ENCODE peak calls at places on chromosomes 7 and 10, in nine cellular contexts. Y, F, A, G, R, Z, X, W and K are unnamed samples. For H3K4me1, the result is how much of the 10 kb centered on the place peaks cover.

GRCh38 chr10:16652154-16652553 is 130.5 kb upstream of the C1QL3 start:
- DNase-seq in F (no peak), Z (no peak), R (no peak), A (no peak), W (no peak), G (no peak), Y (no peak), X (no peak), K (no peak)

GRCh38 chr10:88670497-88670896 is 6.3 kb downstream of the LIPF start:
- DNase-seq in Y (no peak), Z (no peak), A (no peak), X (no peak), F (no peak), W (no peak), G (no peak), R (no peak), K (no peak)

GRCh38 chr7:158811461-158811860 is 17.8 kb downstream of the ESYT2 start:
- DNase-seq in Y (no peak), W (no peak), F (no peak), Z (no peak), R (no peak), A (no peak), G (no peak), X (no peak), K (no peak)

GRCh38 chr10:131817866-131818509 is 82.8 kb upstream of the PPP2R2D start:
- DNase-seq in F (no peak), X (peak), A (no peak), Y (no peak), G (no peak), W (peak), R (no peak), Z (no peak), K (no peak)

GRCh38 chr10:92119340-92119739 is 171.5 kb downstream of the CPEB3 start:
- DNase-seq in G (no peak), Z (no peak), X (no peak), Y (no peak), A (no peak), W (no peak), F (no peak), R (no peak), K (no peak)

GRCh38 chr10:47435081-47435480 is 48.8 kb downstream of the ANXA8 start:
- DNase-seq in F (no peak), A (no peak), W (no peak), R (no peak), X (no peak), Y (no peak), Z (no peak), G (no peak), K (no peak)

GRCh38 chr7:1464694-1465093 is 5.4 kb upstream of the MICALL2 start:
- DNase-seq in X (no peak), Y (no peak), A (no peak), W (no peak), F (no peak), G (no peak), R (no peak), Z (no peak), K (no peak)

GRCh38 chr10:69674786-69675185 is 44.7 kb downstream of the FAM241B start:
- DNase-seq in A (no peak), W (no peak), G (no peak), Y (no peak), R (peak), X (no peak), Z (no peak), F (no peak), K (no peak)

GRCh38 chr7:127903913-127904705 is 127.1 kb downstream of the LRRC4 start:
- DNase-seq in X (no peak), A (no peak), G (no peak), Y (no peak), W (no peak), Z (no peak), R (no peak), F (no peak), K (no peak)

GRCh38 chr10:5343561-5343960 is 21.2 kb upstream of the UCN3 start:
- DNase-seq in G (no peak), X (no peak), A (no peak), Y (no peak), R (no peak), W (no peak), F (no peak), Z (no peak), K (no peak)

GRCh38 chr10:112203328-112204076 is 19.9 kb upstream of the GPAM start:
- DNase-seq in A (no peak), Y (no peak), G (no peak), R (no peak), F (no peak), X (no peak), Z (no peak), W (no peak), K (no peak)

GRCh38 chr7:157484411-157485081 is 147.7 kb downstream of the DNAJB6 start:
- DNase-seq in G (peak), Y (no peak), R (peak), X (no peak), Z (no peak), A (no peak), W (no peak), F (peak), K (no peak)

GRCh38 chr7:109476409-109476808 is 906.7 kb downstream of the DNAJB9 start:
- DNase-seq in X (no peak), Y (no peak), W (no peak), R (no peak), Z (no peak), G (no peak), A (no peak), F (no peak), K (no peak)

GRCh38 chr10:102421645-102422585 is 1.3 kb downstream of the FBXL15 start:
- DNase-seq in A (peak), R (peak), X (peak), Y (peak), W (peak), F (peak), G (peak), Z (no peak), K (no peak)

GRCh38 chr10:124482401-124482800 is 20.8 kb downstream of the LHPP start:
- DNase-seq in X (no peak), Y (no peak), W (no peak), G (no peak), F (no peak), Z (no peak), A (no peak), R (peak), K (no peak)

GRCh38 chr10:1294748-1295147 is 238.6 kb downstream of the WDR37 start:
- DNase-seq in F (no peak), W (peak), R (no peak), Z (no peak), X (no peak), Y (no peak), A (no peak), G (no peak), K (no peak)

GRCh38 chr7:90345548-90346319 is 782 bp upstream of the GTPBP10 start:
- DNase-seq in F (no peak), R (no peak), X (no peak), Y (peak), A (peak), G (no peak), W (no peak), Z (peak), K (no peak)

GRCh38 chr10:127447197-127447596 is 101.9 kb upstream of the NPS start:
- DNase-seq in Z (no peak), A (no peak), R (no peak), F (peak), Y (no peak), G (no peak), X (no peak), W (no peak), K (no peak)

GRCh38 chr7:127683776-127684681 is 32.0 kb downstream of the SND1 start:
- DNase-seq in Z (no peak), A (no peak), X (no peak), Y (no peak), G (no peak), F (no peak), W (no peak), R (no peak), K (no peak)

GRCh38 chr10:61452229-61452651 is 941 bp downstream of the TMEM26 start:
- DNase-seq in A (no peak), Z (peak), Y (no peak), R (peak), X (peak), F (no peak), W (peak), G (peak), K (no peak)

GRCh38 chr7:114345494-114345893 is 69.1 kb upstream of the FOXP2 start:
- DNase-seq in F (no peak), W (no peak), R (no peak), Y (no peak), Z (no peak), G (no peak), X (no peak), A (no peak), K (no peak)

GRCh38 chr7:130904031-130904757 is 170.2 kb upstream of the KLF14 start:
- DNase-seq in Z (no peak), W (no peak), G (no peak), F (no peak), X (no peak), R (no peak), Y (no peak), A (peak), K (peak)

GRCh38 chr7:130903358-130903974 is 169.5 kb upstream of the KLF14 start:
- DNase-seq in F (no peak), Z (no peak), A (peak), W (no peak), G (no peak), Y (no peak), R (no peak), X (no peak), K (peak)

GRCh38 chr7:130906575-130906974 is 172.6 kb upstream of the KLF14 start:
- DNase-seq in Z (no peak), F (no peak), A (no peak), G (no peak), X (no peak), R (no peak), W (no peak), Y (no peak), K (no peak)

GRCh38 chr7:130902755-130903357 is 168.8 kb upstream of the KLF14 start:
- DNase-seq in Z (no peak), X (no peak), R (no peak), F (no peak), G (no peak), A (no peak), Y (no peak), W (no peak), K (peak)

DNA sequence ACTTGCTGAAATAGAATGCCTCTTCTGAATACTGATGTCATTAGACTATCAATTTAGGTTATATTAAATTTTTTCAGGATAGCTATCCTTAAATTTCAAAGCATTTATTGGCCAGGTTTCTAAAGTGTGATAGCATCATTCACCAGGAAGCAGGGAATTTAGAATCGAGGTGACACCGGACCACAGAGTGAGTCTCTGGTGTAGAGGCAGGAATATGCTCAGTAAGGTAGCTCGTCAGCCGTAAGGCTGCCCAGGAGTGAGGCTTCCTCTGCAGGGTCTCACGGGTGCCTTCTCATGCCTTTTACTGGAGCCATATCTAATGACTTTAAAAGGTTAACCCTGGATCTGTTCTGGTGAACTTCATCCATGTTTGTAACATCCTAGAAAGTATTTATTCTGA is 170.8 kb upstream of the KLF14 start:
- DNase-seq in Y (no peak), A (no peak), Z (no peak), X (no peak), R (no peak), F (no peak), W (no peak), G (no peak), K (no peak)
- H3K4me1 ChIP-seq in Y (under half), A (under half), Z (under half), X (half or more), R (under half), F (half or more), W (under half), G (half or more), K (half or more)

DNA sequence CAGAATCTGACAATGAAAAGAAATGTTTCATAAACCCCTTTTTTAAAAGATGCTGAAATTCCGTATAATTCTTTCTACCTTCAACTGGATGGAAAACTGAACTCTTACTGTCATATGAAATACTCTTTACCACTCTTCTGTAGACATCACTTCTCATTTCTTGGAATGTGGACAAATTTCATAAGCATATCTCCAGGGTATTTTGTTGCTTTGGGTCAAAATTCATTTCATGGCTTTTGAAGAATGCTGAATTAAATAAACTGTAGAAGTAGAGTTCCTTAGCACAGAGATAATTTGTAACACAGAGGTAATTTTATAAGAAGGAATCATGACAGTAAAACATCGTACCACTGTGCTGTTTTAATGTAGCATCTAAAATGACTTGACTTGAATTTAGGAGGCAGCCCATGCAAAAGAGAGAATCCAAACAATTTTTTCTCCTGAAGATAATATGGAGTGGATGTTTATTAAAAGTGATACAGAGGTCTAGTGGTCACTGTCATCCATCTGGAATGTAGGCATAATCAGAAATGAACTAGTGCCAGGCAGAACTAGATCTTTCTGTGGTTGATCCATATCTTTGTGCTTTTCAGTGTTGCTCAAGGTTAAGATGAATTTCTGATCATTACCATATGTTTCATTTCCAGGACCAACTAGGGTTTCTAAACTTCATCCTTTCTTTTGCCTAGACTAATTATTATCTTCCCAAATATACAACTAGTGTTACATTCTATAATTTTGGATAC is 492.0 kb downstream of the KIF20B start:
- DNase-seq in G (no peak), F (no peak), A (no peak), Y (no peak), X (no peak), Z (no peak), W (no peak), R (no peak), K (no peak)
- TF ChIP-seq POLR2AphosphoS5 in G (no peak), F (no peak), A (no peak), Y (no peak), X (no peak), Z (no peak), W (no peak), R (no peak), K (no peak)

DNA sequence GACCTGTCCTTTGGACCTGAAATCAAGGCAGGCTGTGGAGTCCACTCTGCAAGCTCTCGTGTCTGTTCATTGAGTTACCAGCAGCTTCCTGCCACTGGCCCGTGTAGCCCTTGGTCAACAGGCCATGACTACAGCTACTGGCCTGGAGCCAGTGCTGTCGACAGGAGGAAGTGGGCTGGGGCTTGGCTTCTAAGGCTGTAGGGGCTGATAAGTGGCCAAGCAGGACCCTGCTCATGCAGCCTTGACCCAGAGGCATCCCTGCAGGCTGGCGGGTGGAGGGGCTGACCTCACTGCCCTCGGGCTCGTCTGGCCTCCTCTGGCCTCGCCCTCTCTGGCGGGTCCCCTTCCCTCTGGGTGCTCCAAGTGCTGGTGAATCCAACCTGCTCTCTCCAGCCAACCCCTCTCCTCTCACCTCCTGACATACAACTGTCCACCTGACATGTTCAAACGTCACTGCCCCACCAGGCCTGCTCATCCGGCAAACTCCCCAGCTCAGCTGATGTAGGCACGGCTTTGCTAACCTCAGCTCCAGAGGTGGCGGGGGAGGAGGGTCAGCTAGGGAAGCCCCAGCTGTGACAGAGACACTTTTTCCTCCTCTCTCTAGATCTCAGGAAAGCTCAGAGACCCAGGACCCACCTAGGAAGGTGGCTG is 188.6 kb upstream of the LYZL2 start:
- DNase-seq in Z (no peak), Y (no peak), A (peak), R (peak), G (peak), W (no peak), F (peak), X (no peak), K (no peak)
- H3K27ac ChIP-seq in Z (no peak), Y (peak), A (no peak), R (no peak), G (peak), W (no peak), F (peak), X (no peak), K (no peak)

GRCh38 chr10:72087969-72088878 is at the start of gene SPOCK2:
- DNase-seq in A (no peak), W (peak), X (peak), Z (no peak), Y (peak), G (no peak), F (no peak), R (peak), K (no peak)
- H3K4me1 ChIP-seq in A (under half), W (under half), X (under half), Z (under half), Y (under half), G (under half), F (under half), R (under half), K (under half)